ENCODE peak calls at places on chromosome 1, in eight cellular contexts. T is brain microvascular endothelial cell; K is SHP77; D is stimulated activated CD4-positive, alpha-beta T cell treated with anti-CD3 and anti-CD28 coated beads, Interleukin-4, amount 100 ng/mL, for 48 hours; U is CMK; W is A673; S is Right ventricle myocardium superior; L is SW480. E is an unnamed sample.

GRCh38 chr1:183559061-183559460 is 31.2 kb downstream of the NCF2 start:
- DNase-seq in T (no peak), K (no peak), D (no peak), U (no peak), W (no peak), S (no peak), L (no peak), E (no peak)

GRCh38 chr1:67983867-67984266 is 66.6 kb downstream of the DIRAS3 start:
- DNase-seq in T (no peak), K (no peak), D (no peak), U (no peak), W (no peak), S (no peak), L (no peak), E (no peak)

GRCh38 chr1:76433528-76433927 is 359.0 kb downstream of the ST6GALNAC3 start:
- DNase-seq in T (peak; percentile 69), K (no peak), D (no peak), U (peak; percentile 11), W (no peak), S (no peak), L (no peak), E (peak; percentile 19)

GRCh38 chr1:93702102-93702827 is 20.6 kb upstream of the BCAR3 start:
- DNase-seq in T (no peak), K (no peak), D (no peak), U (no peak), W (no peak), S (peak; percentile 64), L (peak; percentile 67), E (peak; percentile 33)

GRCh38 chr1:23964790-23965740 is 5.4 kb downstream of the PNRC2 start:
- DNase-seq in T (no peak), K (no peak), D (no peak), U (no peak), W (no peak), S (no peak), L (no peak), E (no peak)

GRCh38 chr1:240031009-240031408 is 60.7 kb upstream of the FMN2 start:
- DNase-seq in T (peak; percentile 94), K (no peak), D (no peak), U (no peak), W (no peak), S (no peak), L (peak; percentile 46), E (peak; percentile 87)

GRCh38 chr1:54010415-54011117 is 7.4 kb downstream of the LDLRAD1 start:
- DNase-seq in T (no peak), K (no peak), D (no peak), U (no peak), W (no peak), S (no peak), L (no peak), E (no peak)

GRCh38 chr1:934991-935750 is 11.4 kb downstream of the SAMD11 start:
- DNase-seq in T (no peak), K (no peak), D (no peak), U (no peak), W (peak; percentile 82), S (no peak), L (no peak), E (no peak)

GRCh38 chr1:16260814-16261213 is 23.8 kb upstream of the CPLANE2 start:
- DNase-seq in T (no peak), K (no peak), D (no peak), U (no peak), W (no peak), S (no peak), L (no peak), E (no peak)

GRCh38 chr1:230191079-230191478 is 124.0 kb downstream of the GALNT2 start:
- DNase-seq in T (peak; percentile 83), K (no peak), D (no peak), U (peak; percentile 74), W (no peak), S (peak; percentile 71), L (no peak), E (peak; percentile 68)

GRCh38 chr1:57623791-57624538 is 200.1 kb upstream of the DAB1 start:
- DNase-seq in T (no peak), K (no peak), D (no peak), U (no peak), W (no peak), S (no peak), L (no peak), E (no peak)

GRCh38 chr1:209030454-209031167 is 552.9 kb upstream of the CAMK1G start:
- DNase-seq in T (no peak), K (peak; percentile 44), D (no peak), U (no peak), W (no peak), S (no peak), L (no peak), E (no peak)

GRCh38 chr1:209434066-209434465 is 149.4 kb upstream of the CAMK1G start:
- DNase-seq in T (no peak), K (no peak), D (no peak), U (no peak), W (no peak), S (no peak), L (no peak), E (no peak)

GRCh38 chr1:60874703-60875102 is 207.7 kb upstream of the NFIA start:
- DNase-seq in T (peak; percentile 43), K (peak; percentile 3), D (peak; percentile 11), U (no peak), W (peak; percentile 56), S (no peak), L (peak; percentile 48), E (peak; percentile 70)

GRCh38 chr1:114764689-114765088 is 6.9 kb upstream of the CSDE1 start:
- DNase-seq in T (no peak), K (no peak), D (no peak), U (no peak), W (peak; percentile 25), S (no peak), L (no peak), E (no peak)

GRCh38 chr1:23779826-23780371 is 1.7 kb downstream of the PITHD1 start:
- DNase-seq in T (no peak), K (no peak), D (no peak), U (no peak), W (peak; percentile 54), S (no peak), L (peak; percentile 79), E (peak; percentile 67)

GRCh38 chr1:193614817-193615216 is 428.4 kb upstream of the B3GALT2 start:
- DNase-seq in T (peak; percentile 69), K (no peak), D (no peak), U (no peak), W (no peak), S (no peak), L (no peak), E (peak; percentile 60)

GRCh38 chr1:20978413-20978812 is 191.3 kb upstream of the HP1BP3 start:
- DNase-seq in T (no peak), K (no peak), D (no peak), U (no peak), W (peak; percentile 9), S (no peak), L (no peak), E (no peak)

GRCh38 chr1:3479511-3480368 is 25.3 kb downstream of the ARHGEF16 start:
- DNase-seq in T (no peak), K (no peak), D (no peak), U (no peak), W (no peak), S (no peak), L (no peak), E (no peak)

GRCh38 chr1:173862769-173863223 is 5.0 kb downstream of the GAS5 start:
- DNase-seq in T (no peak), K (no peak), D (no peak), U (peak; percentile 56), W (no peak), S (no peak), L (no peak), E (no peak)

GRCh38 chr1:33462449-33463164 is 9.8 kb upstream of the ZSCAN20 start:
- DNase-seq in T (no peak), K (no peak), D (no peak), U (no peak), W (no peak), S (no peak), L (no peak), E (no peak)

GRCh38 chr1:27332536-27333281 is 9.1 kb upstream of the SYTL1 start:
- DNase-seq in T (no peak), K (peak; percentile 32), D (peak; percentile 32), U (no peak), W (peak; percentile 45), S (peak; percentile 71), L (no peak), E (no peak)

GRCh38 chr1:169160845-169161511 is 54.5 kb downstream of the ATP1B1 start:
- DNase-seq in T (no peak), K (no peak), D (no peak), U (no peak), W (no peak), S (no peak), L (no peak), E (peak; percentile 8)

GRCh38 chr1:155127672-155128468 is at the start of gene EFNA1:
- DNase-seq in T (no peak), K (peak; percentile 48), D (no peak), U (peak; percentile 36), W (peak; percentile 49), S (peak; percentile 84), L (peak; percentile 51), E (peak; percentile 5)

GRCh38 chr1:184160236-184160635 is 108.7 kb downstream of the TSEN15 start:
- DNase-seq in T (peak; percentile 75), K (no peak), D (peak; percentile 11), U (no peak), W (peak; percentile 19), S (no peak), L (no peak), E (peak; percentile 86)

GRCh38 chr1:26079960-26080814 is 12.8 kb upstream of the TRIM63 start:
- DNase-seq in T (no peak), K (no peak), D (no peak), U (no peak), W (no peak), S (no peak), L (no peak), E (no peak)

GRCh38 chr1:154812911-154813816 is 56.9 kb downstream of the KCNN3 start:
- DNase-seq in T (peak; percentile 56), K (peak; percentile 77), D (no peak), U (no peak), W (peak; percentile 50), S (peak; percentile 52), L (no peak), E (no peak)